ENCODE peak calls at places on chromosomes 7 and 10, in six cellular contexts. S is heart left ventricle; T is tibial artery; J is CD8-positive, alpha-beta T cell; V is ascending aorta; X is hepatocyte. L is an unnamed sample.

GRCh38 chr7:13071999-13072398 is 384.6 kb downstream of the ARL4A start:
- DNase-seq in X (no peak), J (no peak), V (no peak), T (no peak), S (no peak), L (no peak)

GRCh38 chr7:108528183-108528712 is 2.3 kb upstream of the PNPLA8 start:
- DNase-seq in X (no peak), V (no peak), T (no peak), J (no peak), S (no peak), L (no peak)

GRCh38 chr7:148799893-148800545 is 84.1 kb downstream of the EZH2 start:
- DNase-seq in V (no peak), X (no peak), J (no peak), S (no peak), T (no peak), L (no peak)

GRCh38 chr7:106870528-106870927 is 5.4 kb downstream of the PIK3CG start:
- DNase-seq in V (no peak), S (no peak), J (no peak), X (no peak), T (no peak), L (no peak)

GRCh38 chr7:104800307-104800706 is 213.7 kb upstream of the KMT2E start:
- DNase-seq in X (no peak), T (no peak), V (no peak), S (no peak), J (no peak), L (no peak)

GRCh38 chr7:51950811-51951210 is 634.2 kb upstream of the COBL start:
- DNase-seq in V (no peak), S (no peak), J (no peak), X (no peak), T (no peak), L (no peak)

GRCh38 chr7:3300651-3301471 is at the start of gene SDK1:
- DNase-seq in J (peak; percentile 89), V (peak; percentile 96), X (peak; percentile 97), S (peak; percentile 92), T (peak; percentile 96), L (peak; percentile 93)

GRCh38 chr10:130411496-130412070 is 275.4 kb downstream of the GLRX3 start:
- DNase-seq in J (no peak), T (no peak), S (no peak), V (peak; percentile 35), X (no peak), L (no peak)

GRCh38 chr10:60456053-60456452 is 66.4 kb upstream of the ANK3 start:
- DNase-seq in S (no peak), J (no peak), V (no peak), X (no peak), T (no peak), L (no peak)

GRCh38 chr10:43304687-43305333 is 37.9 kb upstream of the RASGEF1A start:
- DNase-seq in T (peak; percentile 80), S (peak; percentile 76), X (peak; percentile 83), V (peak; percentile 81), J (peak; percentile 59), L (peak; percentile 33)

GRCh38 chr10:16843252-16843870 is 26.1 kb upstream of the RSU1 start:
- DNase-seq in V (no peak), T (no peak), S (no peak), X (peak; percentile 90), J (no peak), L (no peak)

GRCh38 chr10:73413528-73414229 is at the start of gene ANXA7:
- DNase-seq in J (peak; percentile 93), X (peak; percentile 97), T (peak; percentile 96), V (peak; percentile 96), S (peak; percentile 96), L (peak; percentile 83)

GRCh38 chr10:77234599-77234998 is 403.0 kb downstream of the KCNMA1 start:
- DNase-seq in T (no peak), S (no peak), X (no peak), J (no peak), V (no peak), L (no peak)

DNA sequence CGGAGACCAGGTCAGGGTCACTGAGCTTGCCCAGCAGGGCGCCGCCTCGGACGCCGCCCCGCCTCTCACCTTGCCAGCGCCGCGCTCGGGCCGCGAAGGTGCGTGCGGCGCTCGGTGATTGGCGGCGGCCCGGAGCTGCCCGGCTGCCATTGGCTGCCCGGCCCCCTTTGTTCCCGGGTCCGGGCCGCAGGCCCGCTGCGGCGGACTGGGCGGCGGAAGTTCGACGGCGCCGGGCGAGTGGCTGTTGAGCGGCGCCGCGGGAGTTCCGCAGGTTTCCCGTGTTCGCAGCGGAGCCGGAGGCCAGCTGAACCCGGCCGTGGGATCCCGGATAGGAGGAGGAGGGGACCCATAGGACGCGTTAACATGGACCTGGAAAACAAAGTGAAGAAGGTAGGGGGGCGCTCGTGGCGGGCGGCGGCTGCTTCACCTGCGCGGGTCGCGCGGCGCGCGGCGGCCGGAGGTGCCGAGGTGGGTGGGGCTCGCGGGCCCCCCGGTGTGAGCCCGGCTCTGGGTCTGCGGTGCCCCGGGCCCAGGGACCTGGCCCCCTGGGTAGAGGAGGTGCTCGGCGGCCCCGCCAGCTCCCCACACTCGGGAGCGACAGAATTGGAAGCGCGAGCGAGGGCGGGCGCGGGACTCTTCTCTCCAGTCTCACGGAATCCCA is at the start of gene TES:
- DNase-seq in S (peak; percentile 75), T (peak; percentile 76), J (peak; percentile 43), V (peak; percentile 80), X (peak; percentile 92), L (peak; percentile 24)
- TF ChIP-seq CTCF in S (no peak), T (no peak), J (no peak), V (no peak), X (no peak), L (no peak)

GRCh38 chr10:122954731-122955050 is 664 bp upstream of the C10orf88 start:
- DNase-seq in J (no peak), T (peak; percentile 64), S (no peak), X (no peak), V (no peak), L (no peak)
- H3K27ac ChIP-seq in J (no peak overlapping the region), T (no peak overlapping the region), S (no peak overlapping the region), X (no peak overlapping the region), V (no peak overlapping the region), L (no peak overlapping the region)

GRCh38 chr7:29194206-29194593 is 375 bp upstream of the CHN2 start:
- DNase-seq in X (peak; percentile 45), S (no peak), J (no peak), V (no peak), T (no peak), L (no peak)
- H3K27me3 ChIP-seq in X (peaks cover 22% of the 10 kb centered on the region), S (no peaks in the 10 kb centered on the region), J (no peaks in the 10 kb centered on the region), V (no peaks in the 10 kb centered on the region), T (peaks cover 28% of the 10 kb centered on the region), L (peaks cover 32% of the 10 kb centered on the region)

GRCh38 chr7:121313793-121314676 is 14.8 kb upstream of the WNT16 start:
- DNase-seq in S (no peak), X (peak; percentile 48), J (no peak), V (no peak), T (no peak), L (no peak)
- TF ChIP-seq CTCF in S (no peak), X (no peak), J (no peak), V (no peak), T (no peak), L (no peak)

DNA sequence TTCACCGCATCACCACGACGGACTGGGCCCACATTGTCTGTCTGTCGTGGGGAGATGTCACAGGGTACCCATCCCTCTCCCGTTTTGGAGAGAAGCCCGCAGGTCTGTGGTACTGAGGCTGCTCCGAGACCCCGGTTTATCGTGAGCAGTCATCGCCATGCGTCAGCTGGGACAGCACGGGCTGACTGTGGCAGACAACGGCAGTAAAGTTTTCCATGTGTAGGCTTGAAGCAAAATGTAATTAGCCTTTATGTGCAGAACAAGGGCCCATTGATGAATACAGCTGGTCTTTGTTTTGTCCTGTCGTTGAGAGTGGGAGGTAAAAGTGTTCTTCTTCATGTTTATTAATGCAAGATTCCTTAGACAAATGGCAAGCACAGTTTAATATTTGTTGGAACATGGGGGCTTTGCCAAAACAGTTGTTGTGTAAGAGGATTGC is 167.4 kb upstream of the SH2B2 start:
- DNase-seq in V (no peak), S (no peak), X (no peak), T (no peak), J (no peak), L (no peak)
- H3K27ac ChIP-seq in V (no peak overlapping the region), S (no peak overlapping the region), X (no peak overlapping the region), T (no peak overlapping the region), J (no peak overlapping the region), L (no peak overlapping the region)

GRCh38 chr10:8103543-8103942 is 49.1 kb downstream of the GATA3 start:
- DNase-seq in S (no peak), J (no peak), V (no peak), T (no peak), X (no peak), L (no peak)

GRCh38 chr10:8102708-8103401 is 48.4 kb downstream of the GATA3 start:
- DNase-seq in T (no peak), V (no peak), X (peak; percentile 19), S (no peak), J (peak; percentile 23), L (no peak)

GRCh38 chr10:8104005-8104404 is 49.5 kb downstream of the GATA3 start:
- DNase-seq in X (no peak), S (no peak), T (no peak), V (no peak), J (no peak), L (no peak)

GRCh38 chr10:8096931-8097330 is 42.4 kb downstream of the GATA3 start:
- DNase-seq in J (no peak), V (no peak), S (no peak), T (no peak), X (no peak), L (no peak)

DNA sequence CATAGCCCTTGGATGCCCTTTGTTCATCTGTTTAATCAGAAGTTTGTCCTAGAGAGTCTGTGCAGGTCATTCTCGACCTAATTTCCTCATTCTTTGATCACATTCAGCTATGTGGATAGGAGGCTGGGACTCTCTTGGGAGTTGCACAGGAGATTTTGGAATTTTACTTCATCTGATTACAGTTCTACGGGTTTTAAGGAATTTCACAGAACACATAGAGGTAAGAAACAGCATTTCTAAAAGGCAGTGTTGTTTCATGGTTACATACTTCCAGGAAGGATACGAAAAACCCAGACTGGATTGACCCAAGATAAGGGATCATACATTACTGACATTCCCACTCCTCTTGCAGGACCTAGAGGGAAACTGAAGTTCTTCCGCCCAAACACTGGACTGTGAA is 45.9 kb downstream of the GATA3 start:
- DNase-seq in T (no peak), S (no peak), X (no peak), V (no peak), J (no peak), L (no peak)
- H3K27me3 ChIP-seq in T (peaks cover 18% of the 10 kb centered on the region), S (no peaks in the 10 kb centered on the region), X (peaks cover 9% of the 10 kb centered on the region), V (no peaks in the 10 kb centered on the region), J (no peaks in the 10 kb centered on the region), L (no peaks in the 10 kb centered on the region)

GRCh38 chr10:98320476-98321202 is 52.6 kb upstream of the LOXL4 start:
- DNase-seq in J (no peak), T (no peak), S (no peak), V (no peak), X (no peak), L (no peak)
- TF ChIP-seq CTCF in J (no peak), T (no peak), S (no peak), V (no peak), X (no peak), L (no peak)

DNA sequence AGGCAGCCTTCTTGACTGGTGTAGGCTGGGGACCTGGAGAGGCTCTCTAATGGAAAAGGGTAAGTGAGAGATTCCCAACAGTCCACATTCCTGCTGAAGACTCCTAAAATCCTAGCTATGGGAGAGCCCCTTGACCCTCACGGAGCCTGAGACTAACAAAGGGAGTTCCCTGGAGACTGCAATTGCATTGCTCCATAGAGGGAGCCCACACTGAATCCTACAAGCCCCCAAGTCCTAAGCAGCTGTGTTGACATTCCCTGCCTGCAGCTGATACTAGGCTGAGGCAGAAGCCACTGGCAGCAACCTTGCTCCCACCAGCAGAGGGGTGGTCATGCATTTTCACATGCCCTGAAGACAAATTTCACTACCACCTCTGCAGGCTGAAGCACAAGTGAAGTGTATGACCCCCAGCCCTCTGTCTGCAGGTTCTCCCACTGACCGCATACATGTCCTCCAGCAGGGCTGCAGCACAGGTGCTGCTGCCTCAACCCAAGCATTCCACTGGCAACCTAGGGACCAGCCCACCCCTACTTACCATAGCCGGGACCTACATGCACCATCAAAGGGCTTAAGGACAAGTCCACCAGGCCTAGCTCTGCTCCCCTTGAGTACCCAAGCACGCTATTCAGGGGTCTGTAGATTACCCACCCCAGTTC is 130.3 kb upstream of the SLC13A1 start:
- DNase-seq in J (no peak), X (no peak), V (no peak), T (no peak), S (no peak), L (no peak)
- H3K27ac ChIP-seq in J (no peak overlapping the region), X (no peak overlapping the region), V (no peak overlapping the region), T (no peak overlapping the region), S (no peak overlapping the region), L (no peak overlapping the region)